ENCODE peak calls at places on chromosomes 16 and 17, in six cellular contexts. I, N, S, J, D and W are unnamed samples.

GRCh38 chr16:4615389-4616046 is 830 bp upstream of the UBALD1 start:
- DNase-seq in I (no peak), N (no peak), S (no peak), J (no peak), D (no peak), W (no peak)

GRCh38 chr16:5490499-5490898 is 392.9 kb upstream of the EEF2KMT start:
- DNase-seq in I (no peak), N (peak; percentile 6), S (no peak), J (no peak), D (no peak), W (no peak)

GRCh38 chr16:67537270-67537635 is 8.6 kb downstream of the RIPOR1 start:
- DNase-seq in I (peak; percentile 93), N (peak; percentile 80), S (no peak), J (no peak), D (peak; percentile 88), W (no peak)

GRCh38 chr17:41656249-41657023 is 32.1 kb upstream of the KRT17 start:
- DNase-seq in I (no peak), N (no peak), S (no peak), J (no peak), D (no peak), W (no peak)

GRCh38 chr17:32318071-32318470 is 23.9 kb downstream of the C17orf75 start:
- DNase-seq in I (peak; percentile 11), N (no peak), S (no peak), J (no peak), D (no peak), W (no peak)

GRCh38 chr17:76268015-76268749 is 3.0 kb downstream of the UBALD2 start:
- DNase-seq in I (peak; percentile 96), N (peak; percentile 82), S (no peak), J (no peak), D (peak; percentile 58), W (no peak)

GRCh38 chr16:85451646-85452363 is 161.3 kb upstream of the GSE1 start:
- DNase-seq in I (no peak), N (no peak), S (peak; percentile 46), J (peak; percentile 81), D (no peak), W (no peak)

GRCh38 chr17:7356072-7356549 is 1.2 kb downstream of the TMEM95 start:
- DNase-seq in I (peak; percentile 91), N (peak; percentile 77), S (peak; percentile 61), J (no peak), D (peak; percentile 71), W (no peak)

GRCh38 chr17:19495828-19496227 is 37.8 kb upstream of the SLC47A1 start:
- DNase-seq in I (no peak), N (no peak), S (no peak), J (no peak), D (no peak), W (no peak)

GRCh38 chr16:3262517-3262916 is 6.1 kb upstream of the MEFV start:
- DNase-seq in I (no peak), N (no peak), S (no peak), J (no peak), D (no peak), W (no peak)